ENCODE peak calls at places on chromosomes 4 and X, in six cellular contexts. One of them, this sample, is unnamed.

GRCh38 chr4:2786152-2786671 is 6.7 kb upstream of the SH3BP2 start:
- DNase-seq in Caco-2: no peak
- DNase-seq in lower leg skin: no peak
- DNase-seq in AG04449: no peak
- DNase-seq in testis: no peak
- DNase-seq in CD4-positive, alpha-beta T cell: no peak
- DNase-seq in this sample: no peak

GRCh38 chrX:155679715-155680114 is 67.0 kb upstream of the TMLHE start:
- DNase-seq in CD4-positive, alpha-beta T cell: no peak
- DNase-seq in testis: no peak
- DNase-seq in lower leg skin: no peak
- DNase-seq in AG04449: no peak
- DNase-seq in Caco-2: no peak
- DNase-seq in this sample: no peak

GRCh38 chr4:184644553-184645307 is 4.5 kb downstream of the CASP3 start:
- DNase-seq in Caco-2: no peak
- DNase-seq in lower leg skin: no peak
- DNase-seq in CD4-positive, alpha-beta T cell: no peak
- DNase-seq in testis: no peak
- DNase-seq in AG04449: no peak
- DNase-seq in this sample: no peak

GRCh38 chr4:54558889-54559682 is 98.7 kb upstream of the KIT start:
- DNase-seq in testis: no peak
- DNase-seq in CD4-positive, alpha-beta T cell: no peak
- DNase-seq in Caco-2: no peak
- DNase-seq in AG04449: no peak
- DNase-seq in lower leg skin: no peak
- DNase-seq in this sample: no peak

GRCh38 chrX:34638116-34638515 is 19.0 kb downstream of the TMEM47 start:
- DNase-seq in AG04449: no peak
- DNase-seq in testis: no peak
- DNase-seq in CD4-positive, alpha-beta T cell: no peak
- DNase-seq in Caco-2: peak
- DNase-seq in lower leg skin: no peak
- DNase-seq in this sample: no peak

GRCh38 chr4:70382691-70383181 is at the start of gene SMR3B:
- DNase-seq in AG04449: no peak
- DNase-seq in testis: no peak
- DNase-seq in CD4-positive, alpha-beta T cell: no peak
- DNase-seq in Caco-2: no peak
- DNase-seq in lower leg skin: no peak
- DNase-seq in this sample: no peak

GRCh38 chrX:80432863-80433262 is 12.6 kb downstream of the TENT5D start:
- DNase-seq in AG04449: no peak
- DNase-seq in Caco-2: no peak
- DNase-seq in CD4-positive, alpha-beta T cell: no peak
- DNase-seq in lower leg skin: no peak
- DNase-seq in testis: no peak
- DNase-seq in this sample: no peak

GRCh38 chr4:40621229-40621591 is 8.5 kb downstream of the RBM47 start:
- DNase-seq in AG04449: no peak
- DNase-seq in Caco-2: no peak
- DNase-seq in testis: no peak
- DNase-seq in CD4-positive, alpha-beta T cell: no peak
- DNase-seq in lower leg skin: no peak
- DNase-seq in this sample: no peak

GRCh38 chrX:103586314-103586646 is 965 bp downstream of the TCEAL4 start:
- DNase-seq in lower leg skin: no peak
- DNase-seq in AG04449: no peak
- DNase-seq in CD4-positive, alpha-beta T cell: no peak
- DNase-seq in Caco-2: no peak
- DNase-seq in testis: peak
- DNase-seq in this sample: peak

GRCh38 chrX:110146521-110146920 is 143.6 kb downstream of the TMEM164 start:
- DNase-seq in CD4-positive, alpha-beta T cell: no peak
- DNase-seq in testis: peak
- DNase-seq in AG04449: no peak
- DNase-seq in Caco-2: peak
- DNase-seq in lower leg skin: peak
- DNase-seq in this sample: peak

GRCh38 chr4:161919442-161920220 is 244.2 kb downstream of the FSTL5 start:
- DNase-seq in Caco-2: no peak
- DNase-seq in lower leg skin: no peak
- DNase-seq in CD4-positive, alpha-beta T cell: no peak
- DNase-seq in AG04449: no peak
- DNase-seq in testis: no peak
- DNase-seq in this sample: no peak

GRCh38 chr4:26131711-26132110 is 189.1 kb upstream of the RBPJ start:
- DNase-seq in Caco-2: no peak
- DNase-seq in lower leg skin: no peak
- DNase-seq in testis: no peak
- DNase-seq in CD4-positive, alpha-beta T cell: no peak
- DNase-seq in AG04449: no peak
- DNase-seq in this sample: no peak

GRCh38 chr4:147480891-147481576 is at the start of gene EDNRA:
- DNase-seq in CD4-positive, alpha-beta T cell: no peak
- DNase-seq in testis: peak
- DNase-seq in lower leg skin: no peak
- DNase-seq in AG04449: no peak
- DNase-seq in Caco-2: no peak
- DNase-seq in this sample: peak

GRCh38 chrX:115892056-115892708 is 278.4 kb upstream of the AGTR2 start:
- DNase-seq in CD4-positive, alpha-beta T cell: no peak
- DNase-seq in AG04449: no peak
- DNase-seq in lower leg skin: no peak
- DNase-seq in Caco-2: no peak
- DNase-seq in testis: no peak
- DNase-seq in this sample: no peak

GRCh38 chr4:616911-617643 is 8.3 kb upstream of the PDE6B start:
- DNase-seq in lower leg skin: no peak
- DNase-seq in CD4-positive, alpha-beta T cell: no peak
- DNase-seq in Caco-2: no peak
- DNase-seq in AG04449: no peak
- DNase-seq in testis: no peak
- DNase-seq in this sample: no peak

GRCh38 chr4:2954358-2955185 is 8.6 kb downstream of the NOP14 start:
- DNase-seq in lower leg skin: no peak
- DNase-seq in testis: no peak
- DNase-seq in CD4-positive, alpha-beta T cell: peak
- DNase-seq in AG04449: no peak
- DNase-seq in Caco-2: no peak
- DNase-seq in this sample: no peak

GRCh38 chr4:43242611-43243010 is 350.1 kb downstream of the GRXCR1 start:
- DNase-seq in AG04449: peak
- DNase-seq in testis: no peak
- DNase-seq in Caco-2: no peak
- DNase-seq in CD4-positive, alpha-beta T cell: no peak
- DNase-seq in lower leg skin: no peak
- DNase-seq in this sample: no peak

GRCh38 chr4:15944895-15945294 is 6.4 kb upstream of the FGFBP1 start:
- DNase-seq in lower leg skin: no peak
- DNase-seq in CD4-positive, alpha-beta T cell: no peak
- DNase-seq in Caco-2: no peak
- DNase-seq in AG04449: no peak
- DNase-seq in testis: no peak
- DNase-seq in this sample: no peak

GRCh38 chr4:17094209-17094608 is 195.8 kb upstream of the LDB2 start:
- DNase-seq in testis: peak
- DNase-seq in CD4-positive, alpha-beta T cell: no peak
- DNase-seq in Caco-2: no peak
- DNase-seq in lower leg skin: no peak
- DNase-seq in AG04449: no peak
- DNase-seq in this sample: no peak

GRCh38 chr4:164011791-164012190 is 517.3 kb downstream of the TMA16 start:
- DNase-seq in CD4-positive, alpha-beta T cell: no peak
- DNase-seq in lower leg skin: no peak
- DNase-seq in Caco-2: no peak
- DNase-seq in AG04449: no peak
- DNase-seq in testis: no peak
- DNase-seq in this sample: no peak

GRCh38 chr4:143405197-143405730 is 68.6 kb downstream of the GAB1 start:
- DNase-seq in Caco-2: no peak
- DNase-seq in testis: no peak
- DNase-seq in AG04449: no peak
- DNase-seq in lower leg skin: no peak
- DNase-seq in CD4-positive, alpha-beta T cell: no peak
- DNase-seq in this sample: no peak

GRCh38 chrX:115234220-115234557 is 293 bp upstream of the LRCH2 start:
- DNase-seq in testis: no peak
- DNase-seq in Caco-2: no peak
- DNase-seq in lower leg skin: no peak
- DNase-seq in AG04449: no peak
- DNase-seq in CD4-positive, alpha-beta T cell: no peak
- DNase-seq in this sample: no peak

DNA sequence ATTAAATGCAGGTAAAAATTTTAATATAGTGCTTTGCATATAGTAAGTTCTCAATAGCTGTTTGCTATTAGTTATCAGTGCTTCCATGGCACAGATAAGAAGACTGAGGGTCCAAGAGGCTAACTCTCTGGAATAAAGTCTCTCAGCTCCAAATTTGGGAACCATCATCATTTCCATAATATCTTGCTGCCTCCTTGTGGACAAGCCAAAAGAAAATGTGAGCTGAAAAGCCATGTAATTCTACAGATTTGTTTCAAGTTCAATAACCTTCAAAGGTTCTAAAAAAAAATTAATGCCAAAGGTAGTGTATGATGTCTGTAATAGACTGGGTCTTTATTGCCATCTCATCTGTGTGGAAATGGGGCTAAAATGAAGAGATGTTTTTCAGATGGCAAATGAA is 136.9 kb upstream of the VCX start:
- DNase-seq in testis: no peak
- DNase-seq in Caco-2: no peak
- DNase-seq in lower leg skin: no peak
- DNase-seq in CD4-positive, alpha-beta T cell: no peak
- DNase-seq in AG04449: no peak
- DNase-seq in this sample: no peak
- TF ChIP-seq CTCF in testis: no peak
- TF ChIP-seq CTCF in Caco-2: no peak
- TF ChIP-seq CTCF in lower leg skin: no peak
- TF ChIP-seq CTCF in CD4-positive, alpha-beta T cell: no peak
- TF ChIP-seq CTCF in AG04449: no peak
- TF ChIP-seq CTCF in this sample: no peak

GRCh38 chr4:11214281-11214680 is 214.4 kb downstream of the HS3ST1 start:
- DNase-seq in testis: no peak
- DNase-seq in Caco-2: peak
- DNase-seq in lower leg skin: no peak
- DNase-seq in AG04449: no peak
- DNase-seq in CD4-positive, alpha-beta T cell: no peak
- DNase-seq in this sample: no peak

GRCh38 chr4:11223261-11223660 is 205.4 kb downstream of the HS3ST1 start:
- DNase-seq in Caco-2: no peak
- DNase-seq in testis: no peak
- DNase-seq in AG04449: no peak
- DNase-seq in lower leg skin: no peak
- DNase-seq in CD4-positive, alpha-beta T cell: no peak
- DNase-seq in this sample: no peak

GRCh38 chr4:11216520-11216919 is 212.2 kb downstream of the HS3ST1 start:
- DNase-seq in lower leg skin: no peak
- DNase-seq in CD4-positive, alpha-beta T cell: no peak
- DNase-seq in testis: no peak
- DNase-seq in Caco-2: no peak
- DNase-seq in AG04449: no peak
- DNase-seq in this sample: no peak

DNA sequence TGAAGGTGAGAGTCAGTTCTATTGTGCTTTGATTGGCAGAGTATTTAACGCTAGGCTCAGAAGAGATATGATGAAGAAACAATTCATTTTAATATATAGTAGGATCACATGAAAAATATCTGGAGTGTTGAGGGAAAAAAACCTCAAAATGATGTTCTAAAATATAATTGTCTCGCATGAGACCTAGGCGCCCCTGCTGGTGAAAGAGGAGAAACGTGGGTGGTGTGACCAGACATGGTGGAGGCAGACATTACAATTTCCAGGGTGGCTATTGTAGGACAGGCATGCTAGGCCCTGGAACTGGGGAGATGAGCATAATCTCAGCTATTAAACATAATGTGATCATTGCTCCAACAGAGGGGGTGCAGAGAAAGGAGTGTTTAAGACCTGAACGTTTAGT is 210.0 kb downstream of the HS3ST1 start:
- DNase-seq in lower leg skin: no peak
- DNase-seq in CD4-positive, alpha-beta T cell: no peak
- DNase-seq in Caco-2: no peak
- DNase-seq in testis: no peak
- DNase-seq in AG04449: no peak
- DNase-seq in this sample: no peak
- TF ChIP-seq CTCF in lower leg skin: no peak
- TF ChIP-seq CTCF in CD4-positive, alpha-beta T cell: no peak
- TF ChIP-seq CTCF in Caco-2: peak
- TF ChIP-seq CTCF in testis: no peak
- TF ChIP-seq CTCF in AG04449: no peak
- TF ChIP-seq CTCF in this sample: no peak

GRCh38 chr4:73213917-73214663 is 44.5 kb downstream of the ANKRD17 start:
- DNase-seq in CD4-positive, alpha-beta T cell: no peak
- DNase-seq in AG04449: no peak
- DNase-seq in Caco-2: no peak
- DNase-seq in lower leg skin: no peak
- DNase-seq in testis: no peak
- DNase-seq in this sample: no peak
- TF ChIP-seq CTCF in CD4-positive, alpha-beta T cell: no peak
- TF ChIP-seq CTCF in AG04449: no peak
- TF ChIP-seq CTCF in Caco-2: no peak
- TF ChIP-seq CTCF in lower leg skin: no peak
- TF ChIP-seq CTCF in testis: no peak
- TF ChIP-seq CTCF in this sample: no peak

GRCh38 chrX:129613596-129613995 is 41.2 kb downstream of the APLN start:
- DNase-seq in Caco-2: no peak
- DNase-seq in lower leg skin: no peak
- DNase-seq in AG04449: no peak
- DNase-seq in CD4-positive, alpha-beta T cell: no peak
- DNase-seq in testis: no peak
- DNase-seq in this sample: no peak

GRCh38 chrX:129612396-129612795 is 42.4 kb downstream of the APLN start:
- DNase-seq in AG04449: no peak
- DNase-seq in Caco-2: peak
- DNase-seq in lower leg skin: no peak
- DNase-seq in testis: no peak
- DNase-seq in CD4-positive, alpha-beta T cell: no peak
- DNase-seq in this sample: no peak

GRCh38 chrX:129606918-129607317 is 47.8 kb downstream of the APLN start:
- DNase-seq in lower leg skin: peak
- DNase-seq in AG04449: no peak
- DNase-seq in testis: peak
- DNase-seq in CD4-positive, alpha-beta T cell: peak
- DNase-seq in Caco-2: peak
- DNase-seq in this sample: peak

DNA sequence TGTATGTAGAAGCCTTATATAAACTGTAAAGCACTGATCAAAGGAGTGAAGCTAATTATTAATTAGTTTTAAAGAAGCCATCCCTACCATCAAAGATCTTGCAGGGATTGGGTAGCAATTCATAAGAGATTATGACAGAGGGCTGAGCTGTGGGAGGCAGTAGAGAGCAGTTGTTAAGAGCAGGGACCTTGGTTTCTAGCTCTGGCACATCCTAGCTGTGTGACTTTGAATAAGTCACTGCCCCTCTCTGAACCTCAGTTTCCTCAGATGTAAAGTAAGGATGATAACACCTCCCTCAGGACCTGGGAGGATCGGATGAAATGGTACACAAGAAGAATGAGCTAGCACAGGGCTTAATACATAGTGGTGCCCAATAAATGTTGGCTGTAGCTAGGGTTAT is 45.4 kb downstream of the APLN start:
- DNase-seq in testis: no peak
- DNase-seq in lower leg skin: no peak
- DNase-seq in CD4-positive, alpha-beta T cell: no peak
- DNase-seq in Caco-2: peak
- DNase-seq in AG04449: no peak
- DNase-seq in this sample: no peak
- TF ChIP-seq CTCF in testis: no peak
- TF ChIP-seq CTCF in lower leg skin: no peak
- TF ChIP-seq CTCF in CD4-positive, alpha-beta T cell: no peak
- TF ChIP-seq CTCF in Caco-2: no peak
- TF ChIP-seq CTCF in AG04449: no peak
- TF ChIP-seq CTCF in this sample: no peak